ENCODE peak calls at places on chromosomes 6 and 20, in four cellular contexts. M, H, E and Q are unnamed samples.
A peak's percentile ranks its signal among the peaks of the same experiment; 100 is the strongest.

GRCh38 chr20:25310268-25310920 is 62.5 kb downstream of the PYGB start:
- DNase-seq in M (peak; percentile 87), H (peak; percentile 68), E (peak; percentile 92), Q (peak; percentile 92)

GRCh38 chr6:44166116-44166515 is 7.5 kb downstream of the CAPN11 start:
- DNase-seq in M (no peak), H (no peak), E (no peak), Q (no peak)

GRCh38 chr6:154319231-154319858 is 37.3 kb downstream of the IPCEF1 start:
- DNase-seq in M (no peak), H (no peak), E (peak; percentile 65), Q (peak; percentile 36)

GRCh38 chr20:32513031-32513866 is 71.9 kb downstream of the NOL4L start:
- DNase-seq in M (no peak), H (no peak), E (no peak), Q (no peak)

GRCh38 chr20:7540923-7541322 is 399.3 kb downstream of the HAO1 start:
- DNase-seq in M (no peak), H (no peak), E (peak; percentile 0), Q (no peak)

GRCh38 chr20:54995021-54995420 is 519.6 kb downstream of the DOK5 start:
- DNase-seq in M (no peak), H (no peak), E (no peak), Q (no peak)

GRCh38 chr6:26141378-26141901 is 54.2 kb downstream of the HFE start:
- DNase-seq in M (no peak), H (no peak), E (no peak), Q (no peak)

GRCh38 chr6:11552390-11552789 is 14.8 kb downstream of the TMEM170B start:
- DNase-seq in M (no peak), H (no peak), E (no peak), Q (no peak)

GRCh38 chr6:107656883-107657282 is 167.0 kb downstream of the SOBP start:
- DNase-seq in M (no peak), H (no peak), E (no peak), Q (no peak)

GRCh38 chr6:41428402-41428994 is 93.1 kb downstream of the NCR2 start:
- DNase-seq in M (no peak), H (peak; percentile 22), E (peak; percentile 42), Q (no peak)

GRCh38 chr6:14709900-14710299 is 536.0 kb upstream of the JARID2 start:
- DNase-seq in M (no peak), H (no peak), E (no peak), Q (no peak)

GRCh38 chr20:20505554-20505953 is 137.7 kb downstream of the INSM1 start:
- DNase-seq in M (peak; percentile 30), H (no peak), E (no peak), Q (no peak)

GRCh38 chr6:31401403-31401802 is 2.0 kb upstream of the MICA start:
- DNase-seq in M (no peak), H (peak; percentile 55), E (peak; percentile 82), Q (peak; percentile 79)

GRCh38 chr6:128376952-128377503 is 143.4 kb downstream of the PTPRK start:
- DNase-seq in M (no peak), H (no peak), E (no peak), Q (no peak)

GRCh38 chr20:53829706-53830521 is 236.3 kb upstream of the ZNF217 start:
- DNase-seq in M (peak; percentile 68), H (peak; percentile 65), E (peak; percentile 65), Q (peak; percentile 74)

GRCh38 chr20:62782149-62782892 is 14.0 kb upstream of the MRGBP start:
- DNase-seq in M (no peak), H (no peak), E (peak; percentile 35), Q (no peak)

GRCh38 chr6:17431581-17431980 is 38.2 kb downstream of the CAP2 start:
- DNase-seq in M (no peak), H (no peak), E (peak; percentile 85), Q (no peak)

DNA sequence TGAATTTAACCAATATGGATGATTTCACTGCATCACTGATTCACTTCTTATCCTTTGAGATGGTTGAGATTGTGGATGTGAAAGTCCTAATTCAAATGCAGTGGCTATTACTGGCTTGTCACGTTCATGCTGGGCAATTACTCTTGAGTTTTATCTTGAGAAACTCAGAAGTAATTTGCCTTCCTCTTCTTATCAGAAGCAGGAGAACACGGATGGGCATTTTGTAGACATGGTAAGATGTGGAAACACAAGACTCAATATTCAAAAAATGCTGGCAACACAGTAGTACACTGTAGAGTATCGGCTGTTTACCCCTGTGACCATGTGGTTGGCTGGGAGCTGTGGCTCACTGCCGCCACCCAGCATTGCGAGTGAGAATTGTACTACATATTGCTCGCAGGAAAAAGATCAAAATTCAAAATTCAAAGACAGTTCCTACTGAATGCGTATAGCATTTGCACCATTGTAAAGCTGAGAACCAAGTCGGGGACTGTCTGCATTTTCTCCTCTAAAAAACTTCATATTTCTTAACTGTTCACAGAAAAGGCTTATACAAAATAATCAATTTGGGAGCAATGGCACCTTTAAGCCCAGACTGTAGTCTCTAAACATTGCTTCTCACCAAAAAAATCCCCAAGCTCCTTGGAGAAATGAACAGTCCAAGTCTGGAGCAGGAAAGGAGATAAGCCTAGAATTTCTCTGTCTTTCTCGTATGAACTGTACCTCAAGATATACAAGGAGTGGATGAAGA is 61.9 kb upstream of the ELOVL5 start:
- DNase-seq in M (peak; percentile 59), H (peak; percentile 56), E (peak; percentile 67), Q (peak; percentile 71)
- H3K4me2 ChIP-seq in M (peak overlapping the region; percentile 43), H (no peak overlapping the region), E (no peak overlapping the region), Q (peak overlapping the region; percentile 32)

DNA sequence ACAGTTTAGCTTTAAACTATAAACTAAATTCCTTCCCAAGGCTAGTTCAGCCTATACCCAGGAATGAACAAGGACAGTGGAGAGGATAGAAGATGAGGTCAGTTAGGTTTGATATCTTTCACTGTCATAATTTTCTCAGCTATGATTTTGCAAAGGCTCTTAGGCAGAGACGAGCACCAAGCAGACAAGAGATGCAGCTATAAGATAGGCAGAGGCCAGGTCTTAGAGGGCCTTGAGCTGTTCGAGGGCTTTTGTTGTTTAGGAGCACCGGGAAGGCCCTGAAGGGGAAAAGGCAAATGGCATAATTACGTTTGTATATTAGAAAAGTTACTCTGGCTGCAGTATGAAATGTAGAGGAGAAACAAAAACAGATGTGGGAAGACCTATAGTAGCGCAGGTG is 59.8 kb downstream of the DOP1A start:
- DNase-seq in M (no peak), H (no peak), E (no peak), Q (no peak)
- H3K9ac ChIP-seq in M (no peak overlapping the region), H (no peak overlapping the region), E (no peak overlapping the region), Q (no peak overlapping the region)

GRCh38 chr6:2729921-2730320 is 20.8 kb downstream of the MYLK4 start:
- DNase-seq in M (no peak), H (no peak), E (no peak), Q (no peak)

GRCh38 chr6:2733324-2733723 is 17.4 kb downstream of the MYLK4 start:
- DNase-seq in M (no peak), H (no peak), E (peak; percentile 12), Q (no peak)

GRCh38 chr6:2731281-2731909 is 19.3 kb downstream of the MYLK4 start:
- DNase-seq in M (no peak), H (no peak), E (peak; percentile 32), Q (peak; percentile 82)

GRCh38 chr6:2732503-2733089 is 18.1 kb downstream of the MYLK4 start:
- DNase-seq in M (no peak), H (no peak), E (no peak), Q (no peak)

DNA sequence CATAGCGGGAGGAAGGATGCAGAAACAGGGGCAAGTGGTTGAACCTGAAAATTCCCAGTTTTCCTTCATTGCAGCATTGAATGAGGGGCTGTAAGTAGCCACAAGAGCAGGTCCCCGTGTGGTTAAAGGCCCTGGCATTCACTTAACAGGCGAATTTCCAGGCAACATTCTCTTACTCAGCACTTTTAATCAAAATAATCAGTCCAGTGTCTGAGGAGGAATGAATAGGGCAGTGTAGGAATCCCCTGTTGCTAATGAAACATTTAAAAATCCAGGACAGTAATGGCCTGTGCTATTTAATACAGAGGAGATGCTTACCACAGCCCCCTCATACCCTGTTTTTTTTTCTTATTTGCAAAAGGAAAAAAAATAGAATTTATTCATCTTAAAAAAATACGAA is 20.4 kb downstream of the MYLK4 start:
- DNase-seq in M (no peak), H (no peak), E (no peak), Q (no peak)
- H3K4me2 ChIP-seq in M (no peak overlapping the region), H (no peak overlapping the region), E (no peak overlapping the region), Q (no peak overlapping the region)

DNA sequence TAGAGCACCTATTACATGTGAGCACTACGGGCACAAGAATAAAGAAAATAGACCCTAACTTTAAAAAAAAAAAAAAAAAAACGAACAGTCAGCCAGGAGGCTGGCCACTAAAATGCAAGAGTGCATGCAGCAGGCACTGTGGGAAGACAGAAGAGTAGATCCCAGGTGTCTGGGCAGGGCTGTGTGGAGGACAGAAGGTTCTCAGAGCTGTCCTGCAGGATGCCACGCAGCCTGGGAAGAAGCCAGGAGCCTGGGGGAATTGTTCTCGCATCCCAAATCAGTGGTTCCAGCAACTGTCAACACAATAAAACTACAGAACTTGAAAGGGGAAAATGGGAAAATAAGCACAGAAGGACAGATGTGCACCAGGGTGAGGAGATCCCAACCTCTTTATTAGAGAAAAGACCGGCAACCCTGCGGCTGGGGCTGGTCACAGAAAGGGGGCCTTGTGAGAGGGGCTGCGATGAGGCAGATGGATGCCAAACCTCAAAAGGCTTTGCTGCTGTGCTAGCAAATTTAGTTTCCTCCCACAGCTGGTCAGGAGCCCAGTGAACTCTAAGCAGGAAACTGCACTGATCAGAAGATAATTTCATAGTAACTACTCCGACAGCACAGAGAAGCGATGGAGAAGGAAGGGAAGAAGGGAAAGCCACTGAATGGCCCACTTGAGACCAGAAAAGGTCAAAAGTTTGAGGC is 30.9 kb downstream of the MAP3K5 start:
- DNase-seq in M (peak; percentile 52), H (peak; percentile 55), E (peak; percentile 25), Q (no peak)
- H3K9ac ChIP-seq in M (peak overlapping the region; percentile 22), H (no peak overlapping the region), E (peak overlapping the region; percentile 17), Q (no peak overlapping the region)

GRCh38 chr20:2089447-2089846 is 12.2 kb upstream of the STK35 start:
- DNase-seq in M (no peak), H (no peak), E (no peak), Q (no peak)

GRCh38 chr20:2088904-2089303 is 12.7 kb upstream of the STK35 start:
- DNase-seq in M (no peak), H (no peak), E (peak; percentile 37), Q (no peak)

GRCh38 chr20:2093883-2094282 is 7.7 kb upstream of the STK35 start:
- DNase-seq in M (no peak), H (no peak), E (no peak), Q (no peak)

GRCh38 chr20:2093200-2093781 is 8.3 kb upstream of the STK35 start:
- DNase-seq in M (peak; percentile 59), H (no peak), E (peak; percentile 41), Q (peak; percentile 60)
- H3K4me2 ChIP-seq in M (peak overlapping the region; percentile 6), H (no peak overlapping the region), E (no peak overlapping the region), Q (peak overlapping the region; percentile 55)

DNA sequence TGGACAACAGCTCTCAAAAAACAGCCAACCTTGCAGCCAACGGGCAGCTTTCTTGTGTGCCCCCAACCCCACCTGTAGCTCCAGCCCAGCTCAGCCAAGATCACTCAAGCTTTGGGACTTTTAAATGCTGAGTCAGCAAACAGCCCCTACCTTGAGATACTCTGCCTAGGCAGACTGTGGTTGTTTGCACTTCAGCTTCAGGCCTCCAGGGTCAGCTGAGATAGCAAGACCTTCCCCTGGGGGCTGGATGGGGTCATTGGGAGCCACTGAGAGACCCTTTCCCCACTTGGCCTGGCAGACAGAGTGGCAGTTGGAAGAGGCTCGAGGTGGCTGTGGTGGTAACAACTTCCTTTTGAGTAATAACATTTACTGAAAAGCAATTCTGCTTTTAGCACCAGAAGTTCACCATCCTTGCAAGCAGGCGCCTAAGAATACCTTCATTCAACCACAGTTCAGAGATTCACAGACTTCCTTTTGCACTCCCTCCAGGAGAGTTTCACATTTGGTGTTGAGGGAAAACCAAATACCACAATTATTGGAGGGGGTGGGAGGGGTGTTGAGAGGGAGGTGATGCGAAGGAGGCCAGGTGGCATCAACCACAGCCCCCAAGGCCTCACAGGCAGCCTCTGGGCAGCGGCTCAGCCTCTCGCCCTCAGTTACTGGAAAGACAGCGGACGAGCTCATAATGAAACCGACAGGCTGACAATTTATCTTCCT is 148.0 kb downstream of the CEBPB start:
- DNase-seq in M (peak; percentile 69), H (no peak), E (peak; percentile 60), Q (no peak)
- H3K9ac ChIP-seq in M (no peak overlapping the region), H (no peak overlapping the region), E (peak overlapping the region; percentile 78), Q (no peak overlapping the region)